ENCODE peak calls at places on chromosomes 12 and 14, in ten cellular contexts. Y, X, K, B, P, L, V, S, U and Q are unnamed samples.

GRCh38 chr14:73725116-73726024 is 11.2 kb upstream of the PNMA1 start:
- DNase-seq in Y (peak), X (no peak), K (no peak), B (peak), P (no peak), L (no peak), V (no peak), S (no peak), U (peak), Q (no peak)

GRCh38 chr12:121626853-121627623 is 708 bp downstream of the ORAI1 start:
- DNase-seq in Y (peak), X (peak), K (peak), B (peak), P (peak), L (peak), V (peak), S (peak), U (peak), Q (peak)

GRCh38 chr12:6582196-6582595 is 14.1 kb upstream of the NOP2 start:
- DNase-seq in Y (no peak), X (no peak), K (no peak), B (no peak), P (peak), L (no peak), V (no peak), S (no peak), U (no peak), Q (no peak)

GRCh38 chr14:77212097-77212873 is 30.7 kb downstream of the TMEM63C start:
- DNase-seq in Y (no peak), X (no peak), K (no peak), B (no peak), P (no peak), L (no peak), V (no peak), S (no peak), U (no peak), Q (no peak)

GRCh38 chr12:31008961-31009840 is 64.5 kb upstream of the DDX11 start:
- DNase-seq in Y (no peak), X (no peak), K (no peak), B (peak), P (no peak), L (no peak), V (no peak), S (no peak), U (no peak), Q (no peak)

GRCh38 chr12:46675736-46676135 is 150.1 kb downstream of the SLC38A4 start:
- DNase-seq in Y (peak), X (no peak), K (no peak), B (peak), P (peak), L (peak), V (no peak), S (peak), U (no peak), Q (peak)

GRCh38 chr14:75978249-75978731 is 3.5 kb downstream of the TGFB3 start:
- DNase-seq in Y (no peak), X (no peak), K (no peak), B (peak), P (no peak), L (no peak), V (no peak), S (no peak), U (peak), Q (peak)

GRCh38 chr12:56763753-56764657 is 881 bp downstream of the HSD17B6 start:
- DNase-seq in Y (peak), X (no peak), K (no peak), B (no peak), P (no peak), L (no peak), V (no peak), S (no peak), U (no peak), Q (peak)

GRCh38 chr12:105420659-105421240 is 90.3 kb downstream of the C12orf75 start:
- DNase-seq in Y (peak), X (peak), K (peak), B (peak), P (peak), L (peak), V (peak), S (peak), U (peak), Q (peak)

GRCh38 chr14:46405095-46405494 is 246.5 kb downstream of the RPL10L start:
- DNase-seq in Y (no peak), X (no peak), K (no peak), B (no peak), P (no peak), L (no peak), V (no peak), S (no peak), U (no peak), Q (no peak)

GRCh38 chr12:89710873-89711179 is 2.2 kb upstream of the ATP2B1 start:
- DNase-seq in Y (no peak), X (no peak), K (no peak), B (no peak), P (no peak), L (no peak), V (no peak), S (no peak), U (no peak), Q (no peak)

GRCh38 chr14:54782803-54783659 is 119.6 kb downstream of the GCH1 start:
- DNase-seq in Y (no peak), X (no peak), K (no peak), B (peak), P (peak), L (no peak), V (no peak), S (no peak), U (peak), Q (no peak)

GRCh38 chr12:34286483-34286882 is 264.2 kb downstream of the ALG10 start:
- DNase-seq in Y (no peak), X (no peak), K (no peak), B (peak), P (no peak), L (no peak), V (no peak), S (no peak), U (no peak), Q (no peak)

GRCh38 chr12:68119724-68120211 is 39.8 kb downstream of the IFNG start:
- DNase-seq in Y (no peak), X (no peak), K (no peak), B (no peak), P (no peak), L (no peak), V (no peak), S (no peak), U (peak), Q (no peak)

GRCh38 chr14:102394717-102395378 is 32.1 kb downstream of the TECPR2 start:
- DNase-seq in Y (no peak), X (no peak), K (peak), B (no peak), P (no peak), L (no peak), V (no peak), S (no peak), U (no peak), Q (no peak)

GRCh38 chr12:109734219-109735000 is 20.8 kb downstream of the FAM222A start:
- DNase-seq in Y (peak), X (no peak), K (no peak), B (peak), P (peak), L (no peak), V (no peak), S (no peak), U (no peak), Q (no peak)

GRCh38 chr14:56730468-56731145 is 79.7 kb downstream of the OTX2 start:
- DNase-seq in Y (no peak), X (no peak), K (no peak), B (no peak), P (peak), L (no peak), V (no peak), S (no peak), U (no peak), Q (no peak)